ENCODE peak calls at places on chromosomes 12 and 14, in eight cellular contexts. E, A, C, I, O, D, Q and S are unnamed samples.

GRCh38 chr14:68269136-68269535 is 449.6 kb downstream of the RAD51B start:
- DNase-seq in E (peak; percentile 12), A (no peak), C (no peak), I (no peak), O (no peak), D (no peak), Q (no peak), S (peak; percentile 24)

GRCh38 chr12:114414031-114414865 is 8.3 kb upstream of the TBX5 start:
- DNase-seq in E (no peak), A (no peak), C (no peak), I (peak; percentile 46), O (no peak), D (no peak), Q (no peak), S (peak; percentile 72)

GRCh38 chr12:117875652-117876491 is 92.9 kb downstream of the KSR2 start:
- DNase-seq in E (no peak), A (peak; percentile 76), C (no peak), I (peak; percentile 3), O (no peak), D (no peak), Q (no peak), S (no peak)

GRCh38 chr14:22739423-22739822 is 27.1 kb upstream of the OXA1L start:
- DNase-seq in E (no peak), A (no peak), C (no peak), I (no peak), O (no peak), D (no peak), Q (no peak), S (no peak)

GRCh38 chr14:55133416-55133815 is 4.4 kb downstream of the LGALS3 start:
- DNase-seq in E (peak; percentile 8), A (no peak), C (no peak), I (peak; percentile 43), O (peak; percentile 71), D (no peak), Q (no peak), S (peak; percentile 36)

GRCh38 chr12:27814411-27814810 is 34.4 kb upstream of the MANSC4 start:
- DNase-seq in E (no peak), A (no peak), C (no peak), I (no peak), O (no peak), D (no peak), Q (no peak), S (no peak)

GRCh38 chr12:102522768-102523167 is 42.4 kb upstream of the IGF1 start:
- DNase-seq in E (no peak), A (no peak), C (no peak), I (no peak), O (no peak), D (no peak), Q (no peak), S (no peak)

GRCh38 chr14:105123981-105124836 is 44.4 kb downstream of the JAG2 start:
- DNase-seq in E (no peak), A (no peak), C (no peak), I (no peak), O (peak; percentile 4), D (no peak), Q (no peak), S (no peak)

GRCh38 chr12:71904629-71905028 is 34.0 kb upstream of the TPH2 start:
- DNase-seq in E (no peak), A (no peak), C (no peak), I (no peak), O (no peak), D (no peak), Q (no peak), S (no peak)

GRCh38 chr14:100850841-100851585 is 25.1 kb downstream of the MEG3 start:
- DNase-seq in E (peak; percentile 40), A (peak; percentile 61), C (peak; percentile 58), I (no peak), O (peak; percentile 48), D (peak; percentile 35), Q (peak; percentile 54), S (no peak)

GRCh38 chr12:3135522-3136461 is 58.6 kb downstream of the TSPAN9 start:
- DNase-seq in E (peak; percentile 24), A (peak; percentile 45), C (no peak), I (peak; percentile 80), O (peak; percentile 84), D (peak; percentile 62), Q (peak; percentile 46), S (peak; percentile 88)

GRCh38 chr14:34355584-34356266 is 106.3 kb downstream of the SPTSSA start:
- DNase-seq in E (no peak), A (no peak), C (no peak), I (peak; percentile 75), O (peak; percentile 78), D (peak; percentile 47), Q (no peak), S (peak; percentile 77)

GRCh38 chr12:109892748-109893147 is 7.3 kb upstream of the TCHP start:
- DNase-seq in E (no peak), A (no peak), C (no peak), I (no peak), O (no peak), D (no peak), Q (no peak), S (no peak)

GRCh38 chr14:37903561-37904191 is 304.0 kb upstream of the SSTR1 start:
- DNase-seq in E (no peak), A (peak; percentile 27), C (no peak), I (peak; percentile 59), O (peak; percentile 87), D (no peak), Q (no peak), S (peak; percentile 31)

GRCh38 chr12:84789184-84789583 is 123.4 kb downstream of the SLC6A15 start:
- DNase-seq in E (no peak), A (no peak), C (no peak), I (no peak), O (no peak), D (no peak), Q (no peak), S (peak; percentile 69)

GRCh38 chr12:11812558-11813421 is 163.3 kb downstream of the ETV6 start:
- DNase-seq in E (no peak), A (peak; percentile 30), C (no peak), I (peak; percentile 27), O (peak; percentile 27), D (no peak), Q (no peak), S (no peak)

GRCh38 chr12:38547586-38547985 is 231.0 kb downstream of the ALG10B start:
- DNase-seq in E (no peak), A (no peak), C (no peak), I (no peak), O (no peak), D (peak; percentile 56), Q (no peak), S (no peak)

GRCh38 chr12:62484234-62484633 is 17.6 kb downstream of the MON2 start:
- DNase-seq in E (no peak), A (no peak), C (no peak), I (no peak), O (peak; percentile 29), D (no peak), Q (no peak), S (peak; percentile 29)

GRCh38 chr12:45259732-45260480 is 44.0 kb downstream of the ANO6 start:
- DNase-seq in E (no peak), A (no peak), C (no peak), I (peak; percentile 84), O (peak; percentile 75), D (peak; percentile 98), Q (no peak), S (peak; percentile 82)

GRCh38 chr12:124543591-124544310 is 23.7 kb downstream of the NCOR2 start:
- DNase-seq in E (no peak), A (no peak), C (no peak), I (no peak), O (no peak), D (no peak), Q (no peak), S (no peak)
- H3K4me3 ChIP-seq in E (no peak overlapping the region), A (no peak overlapping the region), C (peak overlapping the region; percentile 37), I (no peak overlapping the region), O (no peak overlapping the region), D (no peak overlapping the region), Q (no peak overlapping the region), S (no peak overlapping the region)

GRCh38 chr14:87045241-87045640 is 947.7 kb downstream of the GALC start:
- DNase-seq in E (no peak), A (no peak), C (no peak), I (no peak), O (no peak), D (no peak), Q (no peak), S (no peak)
- H3K4me3 ChIP-seq in E (no peak overlapping the region), A (no peak overlapping the region), C (no peak overlapping the region), I (no peak overlapping the region), O (no peak overlapping the region), D (no peak overlapping the region), Q (no peak overlapping the region), S (no peak overlapping the region)

GRCh38 chr12:15589328-15590032 is 199.7 kb downstream of the EPS8 start:
- DNase-seq in E (no peak), A (no peak), C (no peak), I (no peak), O (no peak), D (no peak), Q (no peak), S (no peak)
- H3K4me3 ChIP-seq in E (no peak overlapping the region), A (no peak overlapping the region), C (no peak overlapping the region), I (no peak overlapping the region), O (peak overlapping the region; percentile 87), D (peak overlapping the region; percentile 35), Q (no peak overlapping the region), S (no peak overlapping the region)

GRCh38 chr14:72711936-72712335 is 182.0 kb downstream of the DPF3 start:
- DNase-seq in E (no peak), A (no peak), C (no peak), I (no peak), O (no peak), D (no peak), Q (no peak), S (no peak)

GRCh38 chr14:72714094-72714493 is 179.8 kb downstream of the DPF3 start:
- DNase-seq in E (no peak), A (peak; percentile 36), C (no peak), I (no peak), O (no peak), D (no peak), Q (no peak), S (no peak)

GRCh38 chr14:72706485-72706884 is 187.4 kb downstream of the DPF3 start:
- DNase-seq in E (no peak), A (no peak), C (no peak), I (no peak), O (no peak), D (no peak), Q (no peak), S (no peak)

GRCh38 chr14:72708708-72709475 is 185.0 kb downstream of the DPF3 start:
- DNase-seq in E (no peak), A (no peak), C (no peak), I (no peak), O (no peak), D (no peak), Q (no peak), S (no peak)

GRCh38 chr14:72710212-72710611 is 183.7 kb downstream of the DPF3 start:
- DNase-seq in E (no peak), A (no peak), C (no peak), I (peak; percentile 60), O (peak; percentile 59), D (no peak), Q (no peak), S (no peak)
- H3K4me3 ChIP-seq in E (no peak overlapping the region), A (no peak overlapping the region), C (no peak overlapping the region), I (no peak overlapping the region), O (no peak overlapping the region), D (no peak overlapping the region), Q (no peak overlapping the region), S (no peak overlapping the region)

DNA sequence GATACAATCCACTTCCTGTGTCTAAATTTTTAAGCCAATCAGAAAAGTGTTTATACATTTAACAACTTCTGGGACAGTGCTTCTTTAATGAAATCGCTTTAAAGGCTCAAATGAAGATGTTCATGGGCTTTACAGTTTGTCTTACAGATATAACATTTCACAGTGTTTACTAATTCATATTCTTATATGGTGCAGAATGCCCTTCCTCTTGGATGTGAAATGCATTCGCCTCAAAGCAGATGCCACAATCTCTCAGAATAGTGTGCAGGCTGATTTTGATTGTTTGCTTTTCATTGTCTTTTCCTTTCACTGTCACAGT is 200.1 kb upstream of the FOXN3 start:
- DNase-seq in E (no peak), A (no peak), C (no peak), I (no peak), O (no peak), D (no peak), Q (no peak), S (no peak)
- H3K4me3 ChIP-seq in E (no peak overlapping the region), A (peak overlapping the region; percentile 90), C (peak overlapping the region; percentile 83), I (peak overlapping the region; percentile 78), O (peak overlapping the region; percentile 90), D (no peak overlapping the region), Q (peak overlapping the region; percentile 8), S (peak overlapping the region; percentile 76)